ENCODE peak calls at places on chromosome 4, in four cellular contexts. U is GM12878, F is K562, R is A549. M is an unnamed sample.

GRCh38 chr4:176261018-176261417 is 8.0 kb downstream of the ASB5 start:
- DNase-seq in F (no peak), R (no peak), U (no peak), M (no peak)

GRCh38 chr4:111979921-111980320 is 165.3 kb upstream of the FAM241A start:
- DNase-seq in F (no peak), R (no peak), U (no peak), M (no peak)

GRCh38 chr4:25440478-25441030 is 63.5 kb downstream of the ANAPC4 start:
- DNase-seq in R (no peak), U (no peak), F (no peak), M (no peak)

GRCh38 chr4:174686826-174687225 is 142.2 kb downstream of the GLRA3 start:
- DNase-seq in U (no peak), F (no peak), R (no peak), M (no peak)

GRCh38 chr4:40909363-40909876 is 159.7 kb downstream of the NSUN7 start:
- DNase-seq in F (no peak), U (no peak), R (no peak), M (no peak)

GRCh38 chr4:86993909-86994672 is 59.3 kb downstream of the AFF1 start:
- DNase-seq in R (no peak), F (no peak), U (no peak), M (peak; percentile 74)

GRCh38 chr4:38664704-38665401 is 854 bp downstream of the KLF3 start:
- DNase-seq in F (peak; percentile 68), U (no peak), R (no peak), M (peak; percentile 52)

GRCh38 chr4:106286611-106287010 is 29.4 kb downstream of the TBCK start:
- DNase-seq in U (no peak), R (no peak), F (no peak), M (no peak)

GRCh38 chr4:7371122-7371941 is 63.4 kb downstream of the PSAPL1 start:
- DNase-seq in U (no peak), F (no peak), R (no peak), M (no peak)

GRCh38 chr4:2141022-2141761 is 82.1 kb downstream of the NAT8L start:
- DNase-seq in R (no peak), F (no peak), U (peak; percentile 35), M (no peak)

GRCh38 chr4:56183344-56183959 is 203.8 kb downstream of the AASDH start:
- DNase-seq in F (peak; percentile 22), R (no peak), U (peak; percentile 7), M (no peak)

GRCh38 chr4:126954537-126955291 is 678.0 kb upstream of the INTU start:
- DNase-seq in U (no peak), R (no peak), F (peak; percentile 52), M (no peak)

GRCh38 chr4:6910340-6910959 is 824 bp downstream of the TBC1D14 start:
- DNase-seq in F (peak; percentile 68), U (no peak), R (peak; percentile 62), M (no peak)

GRCh38 chr4:152259866-152260265 is 276.0 kb downstream of the FBXW7 start:
- DNase-seq in F (no peak), R (no peak), U (no peak), M (no peak)

GRCh38 chr4:88341227-88342192 is 37.1 kb upstream of the HERC6 start:
- DNase-seq in U (no peak), R (peak; percentile 41), F (no peak), M (peak; percentile 10)

GRCh38 chr4:12729384-12729783 is 754.8 kb downstream of the RAB28 start:
- DNase-seq in F (peak; percentile 19), R (no peak), U (no peak), M (peak; percentile 11)

GRCh38 chr4:115763051-115763450 is 649.6 kb upstream of the NDST4 start:
- DNase-seq in F (no peak), U (no peak), R (no peak), M (no peak)

GRCh38 chr4:165016971-165017370 is 14.8 kb upstream of the TRIM60 start:
- DNase-seq in F (peak; percentile 39), R (peak; percentile 1), U (no peak), M (peak; percentile 28)

GRCh38 chr4:6657242-6658203 is 17.0 kb downstream of the MRFAP1 start:
- DNase-seq in F (no peak), R (no peak), U (no peak), M (no peak)

GRCh38 chr4:94332983-94333590 is 9.5 kb downstream of the HPGDS start:
- DNase-seq in F (peak; percentile 24), R (no peak), U (no peak), M (peak; percentile 7)

GRCh38 chr4:53830511-53830910 is 233.9 kb downstream of the CHIC2 start:
- DNase-seq in F (no peak), U (no peak), R (no peak), M (no peak)

GRCh38 chr4:2061208-2062131 is 2.3 kb downstream of the NAT8L start:
- DNase-seq in U (no peak), F (no peak), R (no peak), M (no peak)

GRCh38 chr4:152090543-152090942 is 329.7 kb upstream of the GATB start:
- DNase-seq in R (no peak), F (no peak), U (no peak), M (no peak)

GRCh38 chr4:123182289-123182688 is 214.3 kb upstream of the SPRY1 start:
- DNase-seq in U (no peak), R (no peak), F (peak; percentile 29), M (no peak)

GRCh38 chr4:76377922-76378321 is 43.0 kb downstream of the CCDC158 start:
- DNase-seq in R (peak; percentile 15), U (no peak), F (peak; percentile 61), M (peak; percentile 44)

GRCh38 chr4:128384091-128384520 is 96.5 kb upstream of the PGRMC2 start:
- DNase-seq in R (no peak), F (no peak), U (no peak), M (no peak)

GRCh38 chr4:182212211-182212761 is 30.9 kb upstream of the TENM3 start:
- DNase-seq in R (no peak), F (no peak), U (no peak), M (no peak)

GRCh38 chr4:85498068-85498733 is 23.3 kb downstream of the ARHGAP24 start:
- DNase-seq in U (peak; percentile 40), R (no peak), F (no peak), M (no peak)

GRCh38 chr4:174561556-174561955 is 39.3 kb upstream of the HPGD start:
- DNase-seq in F (no peak), U (no peak), R (no peak), M (no peak)

GRCh38 chr4:55358668-55359067 is 12.6 kb downstream of the SRD5A3 start:
- DNase-seq in R (no peak), U (peak; percentile 5), F (peak; percentile 44), M (no peak)

GRCh38 chr4:140675599-140676231 is 80.5 kb downstream of the TBC1D9 start:
- DNase-seq in F (no peak), R (no peak), U (no peak), M (no peak)

GRCh38 chr4:27887646-27888045 is 1027.0 kb downstream of the STIM2 start:
- DNase-seq in U (no peak), R (no peak), F (no peak), M (no peak)

GRCh38 chr4:30716158-30716557 is 4.0 kb upstream of the PCDH7 start:
- DNase-seq in U (no peak), F (no peak), R (peak; percentile 6), M (peak; percentile 2)

GRCh38 chr4:7279902-7280301 is 87.6 kb downstream of the SORCS2 start:
- DNase-seq in F (no peak), R (no peak), U (no peak), M (no peak)

GRCh38 chr4:725368-726234 is 20.0 kb downstream of the PCGF3 start:
- DNase-seq in F (no peak), U (no peak), R (no peak), M (no peak)

GRCh38 chr4:168765726-168766125 is 244.3 kb downstream of the CBR4 start:
- DNase-seq in F (no peak), U (no peak), R (no peak), M (no peak)

GRCh38 chr4:5079581-5079980 is 28.3 kb downstream of the STK32B start:
- DNase-seq in R (no peak), U (no peak), F (no peak), M (no peak)

DNA sequence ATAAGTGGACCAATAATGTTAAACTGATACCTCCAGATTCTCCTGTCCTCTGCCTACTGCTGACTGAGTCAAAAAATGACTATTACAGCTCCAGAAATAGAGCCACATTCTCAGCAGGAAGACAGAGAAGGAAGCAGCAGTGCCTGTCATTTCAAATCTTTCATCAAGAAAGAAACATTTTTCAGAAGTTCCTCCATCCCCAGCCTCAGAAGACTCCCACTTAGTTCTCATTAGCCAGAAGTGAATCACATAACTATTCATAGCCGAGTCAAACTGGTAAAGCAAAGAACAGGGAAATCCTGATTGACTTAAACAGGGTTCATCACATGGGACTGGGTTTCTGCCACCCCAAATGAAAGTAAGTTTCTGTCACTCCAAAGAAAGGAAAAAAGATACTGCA is 599.6 kb downstream of the GALNTL6 start:
- DNase-seq in U (no peak), R (no peak), F (no peak), M (no peak)
- TF ChIP-seq POLR2AphosphoS2 in U (no peak), R (no peak), F (no peak), M (no peak)

DNA sequence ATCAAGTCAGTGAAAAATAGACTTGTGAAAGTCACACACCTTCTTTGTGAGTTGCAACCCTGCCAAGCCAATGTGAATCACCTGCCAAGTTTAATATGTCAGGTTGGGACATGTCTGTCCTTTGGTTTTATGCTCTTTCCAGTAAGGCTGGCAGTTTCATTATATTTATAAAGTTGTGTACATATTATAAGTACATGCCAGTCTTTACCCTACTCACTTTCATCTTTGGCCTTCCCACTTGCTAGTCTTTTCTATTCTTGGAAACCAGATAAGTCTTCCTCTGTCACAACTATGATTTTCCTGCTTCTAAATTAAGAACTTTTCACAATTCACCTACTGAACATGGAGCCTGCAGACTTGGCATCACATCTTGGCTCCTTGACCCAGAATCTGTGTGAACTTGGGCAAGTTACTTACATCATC is 680.7 kb upstream of the BOD1L1 start:
- DNase-seq in U (no peak), R (no peak), F (no peak), M (no peak)
- TF ChIP-seq POLR2AphosphoS2 in U (no peak), R (no peak), F (no peak), M (no peak)

GRCh38 chr4:157217708-157218107 is 2.8 kb upstream of the GRIA2 start:
- DNase-seq in F (no peak), R (no peak), U (no peak), M (peak; percentile 3)
- TF ChIP-seq POLR2AphosphoS2 in F (no peak), R (no peak), U (no peak), M (no peak)

GRCh38 chr4:100417565-100417964 is 100.3 kb downstream of the EMCN start:
- DNase-seq in U (no peak), R (no peak), F (no peak), M (no peak)
- TF ChIP-seq POLR2AphosphoS2 in U (no peak), R (no peak), F (no peak), M (no peak)

GRCh38 chr4:108031427-108032083 is 41.9 kb downstream of the HADH start:
- DNase-seq in R (no peak), F (no peak), U (no peak), M (no peak)

GRCh38 chr4:108030332-108030731 is 40.6 kb downstream of the HADH start:
- DNase-seq in R (peak; percentile 8), F (peak; percentile 40), U (no peak), M (peak; percentile 30)

GRCh38 chr4:108033348-108033747 is 43.7 kb downstream of the HADH start:
- DNase-seq in R (no peak), U (no peak), F (no peak), M (no peak)

GRCh38 chr4:108029321-108029720 is 39.6 kb downstream of the HADH start:
- DNase-seq in R (no peak), U (no peak), F (no peak), M (no peak)

GRCh38 chr4:108029731-108030130 is 40.0 kb downstream of the HADH start:
- DNase-seq in U (no peak), F (no peak), R (no peak), M (no peak)
- TF ChIP-seq POLR2AphosphoS2 in U (no peak), F (no peak), R (no peak), M (no peak)

GRCh38 chr4:109472343-109472761 is 38.7 kb downstream of the SEC24B start:
- DNase-seq in R (no peak), U (no peak), F (peak; percentile 7), M (no peak)
- TF ChIP-seq POLR2AphosphoS2 in R (no peak), U (no peak), F (no peak), M (no peak)